ENCODE peak calls at places on chromosomes 2 and 18, in nine cellular contexts. U is A549, B is tibial artery, T is body of pancreas, N is sigmoid colon, C is iPS DF 6.9, A is endodermal cell, P is Peyer's patch, R is GM23338. K is an unnamed sample. For H3K4me1, the result is how much of the 10 kb centered on the place peaks cover.

GRCh38 chr2:120617055-120617454 is 118.6 kb upstream of the GLI2 start:
- DNase-seq in B (no peak), N (no peak), U (no peak), R (no peak), C (no peak), P (no peak), A (no peak), T (no peak), K (peak)

GRCh38 chr2:239936838-239937581 is 88.1 kb downstream of the NDUFA10 start:
- DNase-seq in T (no peak), B (peak), R (no peak), U (no peak), P (peak), A (peak), N (peak), C (no peak), K (peak)

GRCh38 chr2:12400543-12400942 is 316.2 kb upstream of the TRIB2 start:
- DNase-seq in P (no peak), A (no peak), U (no peak), N (no peak), B (no peak), C (no peak), R (no peak), T (no peak), K (no peak)

GRCh38 chr2:168736636-168737424 is 65.6 kb upstream of the NOSTRIN start:
- DNase-seq in N (no peak), R (no peak), B (no peak), C (no peak), U (no peak), A (no peak), T (no peak), P (no peak), K (no peak)

GRCh38 chr2:38997784-38998183 is 108.1 kb downstream of the ARHGEF33 start:
- DNase-seq in P (no peak), R (no peak), B (no peak), U (peak), N (no peak), T (no peak), A (no peak), C (no peak), K (no peak)

GRCh38 chr2:23611839-23612238 is 226.9 kb downstream of the KLHL29 start:
- DNase-seq in P (no peak), N (no peak), R (no peak), U (no peak), A (no peak), B (no peak), C (no peak), T (no peak), K (no peak)

GRCh38 chr2:191629001-191629453 is 48.9 kb upstream of the NABP1 start:
- DNase-seq in R (no peak), P (no peak), A (no peak), B (no peak), C (no peak), N (no peak), U (no peak), T (no peak), K (no peak)

GRCh38 chr2:197504000-197504399 is 3.8 kb downstream of the HSPE1 start:
- DNase-seq in C (no peak), A (no peak), T (no peak), R (no peak), B (no peak), U (no peak), N (no peak), P (no peak), K (no peak)

GRCh38 chr2:160901631-160902030 is 258.6 kb upstream of the TANK start:
- DNase-seq in A (no peak), T (no peak), B (no peak), U (no peak), N (peak), P (no peak), R (no peak), C (no peak), K (no peak)

GRCh38 chr2:25912851-25913695 is 34.8 kb upstream of the ASXL2 start:
- DNase-seq in P (no peak), U (no peak), A (peak), B (no peak), R (peak), N (no peak), C (no peak), T (no peak), K (no peak)

GRCh38 chr2:232894746-232895145 is 24.7 kb downstream of the SNORC start:
- DNase-seq in R (no peak), C (no peak), T (no peak), P (no peak), B (peak), U (no peak), A (peak), N (peak), K (peak)

GRCh38 chr2:127185093-127185492 is 35.0 kb downstream of the CYP27C1 start:
- DNase-seq in R (no peak), T (no peak), B (peak), P (peak), N (peak), C (no peak), A (peak), U (no peak), K (no peak)

GRCh38 chr2:44743473-44743872 is 198.0 kb upstream of the SIX3 start:
- DNase-seq in B (no peak), P (no peak), U (no peak), N (no peak), C (no peak), R (no peak), A (no peak), T (no peak), K (no peak)

GRCh38 chr2:111117666-111118454 is 2.9 kb upstream of the BCL2L11 start:
- DNase-seq in A (peak), R (peak), N (peak), T (peak), U (peak), P (peak), B (peak), C (no peak), K (peak)

GRCh38 chr2:43426305-43427031 is 169.4 kb downstream of the THADA start:
- DNase-seq in N (peak), C (no peak), T (peak), R (no peak), A (no peak), B (peak), P (peak), U (peak), K (peak)

GRCh38 chr2:191894681-191895147 is 47.8 kb upstream of the CAVIN2 start:
- DNase-seq in B (no peak), N (no peak), T (no peak), A (no peak), U (peak), P (no peak), C (no peak), R (no peak), K (no peak)

GRCh38 chr2:220966636-220967035 is 605.5 kb downstream of the EPHA4 start:
- DNase-seq in U (no peak), P (no peak), T (no peak), R (no peak), A (no peak), C (no peak), B (no peak), N (no peak), K (no peak)

GRCh38 chr2:100397117-100397860 is 20.2 kb downstream of the CHST10 start:
- DNase-seq in B (peak), C (no peak), R (no peak), N (no peak), U (no peak), P (no peak), T (no peak), A (no peak), K (no peak)

GRCh38 chr2:241943209-241943850 is 73.8 kb downstream of the RTP5 start:
- DNase-seq in A (peak), T (no peak), C (no peak), R (no peak), N (no peak), B (no peak), U (no peak), P (peak), K (no peak)

GRCh38 chr2:70977605-70978205 is 725 bp upstream of the ANKRD53 start:
- DNase-seq in A (no peak), T (no peak), U (no peak), C (no peak), N (peak), P (peak), B (peak), R (peak), K (no peak)

GRCh38 chr2:192059226-192059625 is 135.5 kb downstream of the TMEFF2 start:
- DNase-seq in B (no peak), R (no peak), N (no peak), U (no peak), T (no peak), C (no peak), P (no peak), A (no peak), K (no peak)

GRCh38 chr2:186540971-186541370 is 48.9 kb upstream of the ITGAV start:
- DNase-seq in B (no peak), U (no peak), N (no peak), C (no peak), R (no peak), T (no peak), P (no peak), A (no peak), K (no peak)

GRCh38 chr18:7338846-7339245 is 108.0 kb downstream of the LRRC30 start:
- DNase-seq in U (no peak), N (no peak), P (no peak), T (no peak), R (no peak), A (no peak), B (no peak), C (no peak), K (no peak)

GRCh38 chr2:101673920-101674319 is 23.6 kb upstream of the MAP4K4 start:
- DNase-seq in P (no peak), U (no peak), T (no peak), R (no peak), C (no peak), N (no peak), B (no peak), A (no peak), K (no peak)

GRCh38 chr2:26528870-26529269 is 50.9 kb upstream of the OTOF start:
- DNase-seq in C (no peak), N (peak), R (no peak), P (peak), T (no peak), A (peak), B (peak), U (no peak), K (no peak)

GRCh38 chr18:57088883-57089282 is 58.0 kb upstream of the BOD1L2 start:
- DNase-seq in P (no peak), T (no peak), A (no peak), N (no peak), U (no peak), B (no peak), C (no peak), R (no peak), K (no peak)

GRCh38 chr2:20231632-20232031 is 6.7 kb upstream of the SDC1 start:
- DNase-seq in B (peak), N (no peak), T (no peak), A (peak), R (peak), P (peak), U (peak), C (no peak), K (peak)

GRCh38 chr18:77065221-77065981 is 67.2 kb downstream of the MBP start:
- DNase-seq in P (no peak), B (no peak), C (no peak), N (no peak), T (no peak), A (no peak), R (no peak), U (peak), K (peak)

GRCh38 chr2:97845818-97846217 is 132.4 kb downstream of the ZAP70 start:
- DNase-seq in U (no peak), T (no peak), R (no peak), B (no peak), C (no peak), N (no peak), A (no peak), P (no peak), K (no peak)

GRCh38 chr2:47036489-47036769 is 118.7 kb downstream of the STPG4 start:
- DNase-seq in N (no peak), R (no peak), A (no peak), B (no peak), P (no peak), C (no peak), T (no peak), U (no peak), K (no peak)

GRCh38 chr2:47033102-47033880 is 117.7 kb upstream of the MCFD2 start:
- DNase-seq in C (no peak), T (no peak), U (no peak), R (no peak), N (no peak), A (peak), P (no peak), B (no peak), K (peak)

GRCh38 chr2:47032773-47033101 is 117.1 kb upstream of the MCFD2 start:
- DNase-seq in A (no peak), N (no peak), C (no peak), P (no peak), T (no peak), U (no peak), B (no peak), R (no peak), K (no peak)

GRCh38 chr2:47035615-47036488 is 119.3 kb downstream of the STPG4 start:
- DNase-seq in A (no peak), R (no peak), U (no peak), B (no peak), T (no peak), N (no peak), P (no peak), C (no peak), K (no peak)

GRCh38 chr2:47034973-47035609 is 119.5 kb upstream of the MCFD2 start:
- DNase-seq in A (peak), N (peak), U (no peak), B (no peak), C (no peak), T (no peak), P (peak), R (peak), K (peak)
- H3K4me1 ChIP-seq in A (under half), N (half or more), U (half or more), B (under half), C (under half), T (under half), P (half or more), R (under half), K (under half)

DNA sequence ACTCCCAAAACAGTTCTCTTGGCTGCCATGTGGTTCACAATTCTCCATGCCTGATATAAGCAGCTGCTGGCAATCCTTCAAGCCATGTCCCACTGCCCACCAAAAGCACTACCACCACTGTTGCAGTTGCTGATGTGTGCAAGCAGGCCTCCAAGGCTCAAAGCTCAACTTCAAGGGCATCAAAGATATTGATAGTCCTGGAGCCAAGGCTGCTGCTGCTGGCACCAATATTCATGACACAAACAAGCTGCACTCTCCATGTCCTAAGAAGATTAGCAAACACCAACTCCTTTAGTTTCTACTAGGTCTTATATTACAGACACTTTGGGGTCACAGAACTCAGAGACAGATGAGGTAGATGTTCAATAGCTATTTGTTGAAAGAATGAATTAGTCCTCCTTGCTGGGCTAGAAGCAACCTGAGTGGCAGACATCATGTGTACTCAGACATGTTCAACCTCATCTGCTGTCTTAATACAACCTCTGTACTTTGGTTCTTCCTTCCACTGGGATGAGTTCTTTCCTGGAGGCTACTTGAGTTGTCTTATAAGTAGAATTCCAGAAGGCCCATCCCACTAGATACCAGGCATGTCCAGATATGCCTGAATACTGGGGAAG is 104.5 kb upstream of the UGP2 start:
- DNase-seq in A (no peak), C (no peak), N (no peak), R (no peak), P (no peak), U (no peak), T (no peak), B (no peak), K (no peak)
- H3K4me1 ChIP-seq in A (under half), C (under half), N (under half), R (under half), P (under half), U (half or more), T (under half), B (under half), K (under half)

GRCh38 chr2:144426355-144426754 is 93.6 kb downstream of the ZEB2 start:
- DNase-seq in A (no peak), R (no peak), C (no peak), P (no peak), T (no peak), N (no peak), B (no peak), U (no peak), K (no peak)
- H3K4me1 ChIP-seq in A (under half), R (under half), C (under half), P (under half), T (under half), N (under half), B (under half), U (under half), K (under half)

GRCh38 chr2:64945973-64946736 is 43.0 kb upstream of the SLC1A4 start:
- DNase-seq in A (no peak), P (peak), U (no peak), R (no peak), C (no peak), B (no peak), T (no peak), N (no peak), K (peak)

GRCh38 chr2:64946737-64947090 is 42.5 kb upstream of the SLC1A4 start:
- DNase-seq in U (no peak), N (no peak), B (no peak), C (no peak), T (no peak), P (no peak), A (no peak), R (no peak), K (no peak)

GRCh38 chr2:64944484-64944883 is 44.7 kb upstream of the SLC1A4 start:
- DNase-seq in R (no peak), U (no peak), B (no peak), P (no peak), C (no peak), A (peak), N (no peak), T (no peak), K (no peak)

GRCh38 chr2:64950226-64951160 is 38.7 kb upstream of the SLC1A4 start:
- DNase-seq in U (no peak), T (no peak), C (no peak), N (no peak), B (no peak), P (no peak), R (peak), A (no peak), K (no peak)

DNA sequence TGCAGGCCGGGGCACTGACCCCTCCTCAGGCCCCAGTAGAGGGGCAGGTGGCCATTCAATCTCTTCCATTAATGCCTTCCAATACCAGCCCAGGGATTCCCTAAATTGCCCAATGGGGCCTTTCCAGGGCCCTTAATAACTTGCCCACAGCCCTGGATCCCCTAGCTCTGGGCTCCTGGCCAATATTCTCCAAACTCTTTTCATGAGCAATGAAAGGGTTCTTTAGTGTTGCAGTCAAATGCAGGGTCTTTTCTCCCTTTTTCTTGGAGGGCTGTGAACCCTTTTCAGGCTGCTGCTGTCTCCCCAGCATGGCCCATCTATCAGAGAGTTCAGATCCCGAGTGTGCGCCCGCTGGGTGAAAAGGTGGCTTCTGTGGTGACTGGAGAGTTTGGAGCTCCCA is 41.3 kb upstream of the SLC1A4 start:
- DNase-seq in A (no peak), C (no peak), P (no peak), T (no peak), B (no peak), R (no peak), U (no peak), N (no peak), K (no peak)
- H3K4me1 ChIP-seq in A (under half), C (under half), P (under half), T (under half), B (under half), R (under half), U (half or more), N (under half), K (under half)

GRCh38 chr18:58843662-58844035 is 21.0 kb upstream of the ZNF532 start:
- DNase-seq in A (no peak), B (no peak), P (no peak), U (no peak), R (no peak), C (no peak), N (no peak), T (no peak), K (no peak)
- H3K4me1 ChIP-seq in A (under half), B (under half), P (under half), U (under half), R (under half), C (under half), N (under half), T (under half), K (under half)

DNA sequence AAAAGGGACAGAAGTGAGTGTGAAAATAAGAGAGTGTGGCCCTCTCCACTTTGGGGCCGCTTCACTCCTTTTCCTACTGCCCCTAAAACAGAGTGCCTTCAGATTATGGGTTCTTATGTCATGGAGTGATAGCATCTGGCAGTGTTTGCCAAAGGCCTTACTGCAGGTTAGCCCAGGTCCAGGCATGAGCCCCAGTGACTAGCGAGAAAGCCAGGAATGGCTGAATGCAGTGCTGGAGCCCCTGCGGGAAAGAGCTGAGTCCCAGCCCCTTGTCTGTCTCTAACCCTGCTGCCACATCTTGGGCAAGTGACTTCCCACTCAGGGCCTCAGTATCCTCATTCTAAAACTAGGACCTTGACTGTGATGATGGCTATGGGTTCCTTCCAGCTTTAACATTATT is 6.0 kb downstream of the IGFBP5 start:
- DNase-seq in U (no peak), B (peak), A (no peak), C (no peak), P (no peak), R (no peak), T (no peak), N (peak), K (no peak)
- H3K4me1 ChIP-seq in U (under half), B (under half), A (under half), C (under half), P (under half), R (under half), T (under half), N (half or more), K (under half)

DNA sequence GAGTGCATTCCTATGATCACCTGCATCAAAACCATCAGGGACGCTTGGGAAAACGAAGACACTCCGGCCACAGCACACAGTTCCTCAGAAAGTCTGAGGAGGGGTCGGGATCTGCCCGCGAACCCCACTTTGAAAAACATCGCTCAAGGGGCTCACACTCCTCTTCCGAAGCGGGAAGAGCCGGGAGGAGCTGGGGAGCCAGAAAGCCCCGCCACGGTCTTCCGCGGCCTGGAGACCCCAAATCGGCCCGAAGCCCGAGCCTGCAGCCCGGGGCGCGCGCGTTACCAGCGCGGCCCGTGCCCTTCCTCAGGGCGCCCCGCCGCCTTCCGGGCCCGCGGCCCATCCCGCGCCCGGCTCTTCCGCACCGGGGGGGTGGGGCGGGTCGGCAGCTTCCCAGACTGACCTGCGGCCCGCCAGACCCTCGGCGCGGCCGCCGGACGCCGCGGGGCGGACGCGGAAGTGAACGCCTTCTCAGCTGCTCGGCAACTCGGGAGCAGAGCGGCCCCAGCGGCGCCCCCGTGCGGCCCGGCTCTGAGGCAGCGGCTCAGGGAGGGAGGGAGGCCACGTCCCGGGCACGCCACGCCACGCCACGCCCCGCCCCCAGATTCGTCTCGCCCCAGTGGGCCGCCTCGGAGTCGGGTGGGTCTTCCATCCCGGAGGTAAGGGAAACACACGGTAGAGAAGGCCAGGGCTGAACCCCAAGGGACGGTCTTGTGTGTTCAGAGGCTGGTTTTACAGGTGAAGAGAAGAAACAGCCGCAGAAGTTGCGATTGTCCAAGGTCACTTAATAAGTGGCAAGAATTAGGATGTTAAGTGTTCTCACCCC is at the start of gene KCTD18:
- DNase-seq in N (peak), C (peak), A (peak), B (peak), U (peak), T (peak), P (peak), R (peak), K (peak)
- H3K4me1 ChIP-seq in N (under half), C (under half), A (under half), B (under half), U (under half), T (under half), P (under half), R (under half), K (under half)

K was measured in left lung.